ENCODE peak calls at places on chromosomes 12 and 14, in ten cellular contexts. W is hepatocyte, Z is endodermal cell, L is tibial artery, C is WTC11, B is nephron progenitor cell, G is cardiac fibroblast, O is testis, F is progenitor cell of endocrine pancreas, Q is upper lobe of right lung. J is an unnamed sample.

GRCh38 chr12:76505050-76505449 is 54.5 kb downstream of the OSBPL8 start:
- DNase-seq in W (no peak), Z (no peak), L (no peak), C (no peak), B (no peak), G (no peak), O (no peak), F (no peak), Q (no peak), J (no peak)

GRCh38 chr12:88420460-88420859 is 159.8 kb downstream of the KITLG start:
- DNase-seq in W (no peak), Z (no peak), L (no peak), C (no peak), B (no peak), G (peak; percentile 97), O (no peak), F (no peak), Q (no peak), J (no peak)

GRCh38 chr14:39368261-39368959 is 63.8 kb downstream of the FBXO33 start:
- DNase-seq in W (peak; percentile 76), Z (peak; percentile 91), L (peak; percentile 25), C (peak; percentile 75), B (peak; percentile 57), G (peak; percentile 85), O (peak; percentile 81), F (peak; percentile 22), Q (no peak), J (peak; percentile 53)

GRCh38 chr12:50088577-50089335 is 3.6 kb downstream of the SMARCD1 start:
- DNase-seq in W (peak; percentile 85), Z (peak; percentile 87), L (no peak), C (peak; percentile 57), B (peak; percentile 56), G (peak; percentile 66), O (peak; percentile 66), F (no peak), Q (no peak), J (peak; percentile 71)

GRCh38 chr14:61525293-61526011 is 169.9 kb upstream of the HIF1A start:
- DNase-seq in W (peak; percentile 58), Z (peak; percentile 15), L (peak; percentile 86), C (no peak), B (no peak), G (peak; percentile 94), O (peak; percentile 68), F (no peak), Q (peak; percentile 73), J (no peak)

GRCh38 chr14:75450381-75451276 is 22.8 kb downstream of the JDP2 start:
- DNase-seq in W (peak; percentile 70), Z (peak; percentile 51), L (no peak), C (no peak), B (no peak), G (no peak), O (no peak), F (no peak), Q (no peak), J (no peak)

GRCh38 chr14:105568859-105569766 is 42.7 kb downstream of the TMEM121 start:
- DNase-seq in W (no peak), Z (no peak), L (no peak), C (no peak), B (no peak), G (no peak), O (no peak), F (no peak), Q (no peak), J (no peak)

GRCh38 chr14:23550131-23550826 is 1.3 kb downstream of the ZFHX2 start:
- DNase-seq in W (no peak), Z (peak; percentile 55), L (no peak), C (no peak), B (no peak), G (no peak), O (no peak), F (no peak), Q (no peak), J (no peak)

DNA sequence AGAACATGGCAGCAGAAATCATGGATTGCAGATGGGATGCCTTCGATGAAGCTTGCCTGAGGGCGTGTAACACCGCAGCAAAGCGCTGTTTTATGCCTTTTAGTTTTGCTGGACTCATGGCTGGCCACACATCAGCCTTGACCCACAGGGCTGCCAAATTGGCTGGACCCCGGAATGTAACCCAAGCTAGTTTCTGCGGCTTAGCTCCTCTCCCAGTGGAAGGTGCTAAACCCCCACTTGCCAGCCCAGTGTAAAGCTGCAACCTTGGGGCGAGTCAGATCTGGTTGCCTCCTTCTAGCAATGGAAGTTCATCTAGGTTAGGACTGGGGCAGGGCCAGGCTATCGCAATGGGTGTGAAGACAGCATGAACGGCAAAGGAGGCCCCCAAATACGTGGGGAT is 38.3 kb downstream of the MEG3 start:
- DNase-seq in W (no peak), Z (no peak), L (no peak), C (no peak), B (no peak), G (no peak), O (no peak), F (no peak), Q (peak; percentile 42), J (no peak)
- TF ChIP-seq CTCF in W (no peak), Z (no peak), L (no peak), C (no peak), B (no peak), G (no peak), O (no peak), F (no peak), Q (no peak), J (no peak)

GRCh38 chr14:44370727-44371126 is 136.4 kb downstream of the FSCB start:
- DNase-seq in W (no peak), Z (no peak), L (no peak), C (no peak), B (no peak), G (no peak), O (no peak), F (no peak), Q (no peak), J (no peak)

GRCh38 chr14:44372807-44373497 is 134.1 kb downstream of the FSCB start:
- DNase-seq in W (no peak), Z (no peak), L (no peak), C (no peak), B (no peak), G (no peak), O (no peak), F (no peak), Q (no peak), J (no peak)

GRCh38 chr14:44374906-44375305 is 132.2 kb downstream of the FSCB start:
- DNase-seq in W (no peak), Z (no peak), L (no peak), C (no peak), B (no peak), G (no peak), O (no peak), F (no peak), Q (no peak), J (no peak)

GRCh38 chr14:44369401-44370123 is 137.5 kb downstream of the FSCB start:
- DNase-seq in W (no peak), Z (no peak), L (no peak), C (no peak), B (no peak), G (no peak), O (no peak), F (no peak), Q (no peak), J (no peak)
- TF ChIP-seq CTCF in W (peak; percentile 14), Z (peak; percentile 68), L (no peak), C (no peak), B (no peak), G (no peak), O (no peak), F (peak; percentile 10), Q (no peak), J (no peak)

GRCh38 chr14:101090976-101091375 is 187.5 kb upstream of the RTL1 start:
- DNase-seq in W (no peak), Z (no peak), L (no peak), C (no peak), B (no peak), G (no peak), O (no peak), F (no peak), Q (no peak), J (no peak)

GRCh38 chr14:101088714-101089113 is 185.2 kb upstream of the RTL1 start:
- DNase-seq in W (no peak), Z (no peak), L (no peak), C (no peak), B (no peak), G (no peak), O (no peak), F (no peak), Q (no peak), J (no peak)

GRCh38 chr14:101086926-101087325 is 183.4 kb upstream of the RTL1 start:
- DNase-seq in W (no peak), Z (no peak), L (peak; percentile 6), C (no peak), B (no peak), G (no peak), O (no peak), F (no peak), Q (peak; percentile 34), J (no peak)

GRCh38 chr14:101088395-101088667 is 184.8 kb upstream of the RTL1 start:
- DNase-seq in W (no peak), Z (peak; percentile 14), L (peak; percentile 7), C (no peak), B (no peak), G (no peak), O (peak; percentile 2), F (no peak), Q (no peak), J (no peak)

DNA sequence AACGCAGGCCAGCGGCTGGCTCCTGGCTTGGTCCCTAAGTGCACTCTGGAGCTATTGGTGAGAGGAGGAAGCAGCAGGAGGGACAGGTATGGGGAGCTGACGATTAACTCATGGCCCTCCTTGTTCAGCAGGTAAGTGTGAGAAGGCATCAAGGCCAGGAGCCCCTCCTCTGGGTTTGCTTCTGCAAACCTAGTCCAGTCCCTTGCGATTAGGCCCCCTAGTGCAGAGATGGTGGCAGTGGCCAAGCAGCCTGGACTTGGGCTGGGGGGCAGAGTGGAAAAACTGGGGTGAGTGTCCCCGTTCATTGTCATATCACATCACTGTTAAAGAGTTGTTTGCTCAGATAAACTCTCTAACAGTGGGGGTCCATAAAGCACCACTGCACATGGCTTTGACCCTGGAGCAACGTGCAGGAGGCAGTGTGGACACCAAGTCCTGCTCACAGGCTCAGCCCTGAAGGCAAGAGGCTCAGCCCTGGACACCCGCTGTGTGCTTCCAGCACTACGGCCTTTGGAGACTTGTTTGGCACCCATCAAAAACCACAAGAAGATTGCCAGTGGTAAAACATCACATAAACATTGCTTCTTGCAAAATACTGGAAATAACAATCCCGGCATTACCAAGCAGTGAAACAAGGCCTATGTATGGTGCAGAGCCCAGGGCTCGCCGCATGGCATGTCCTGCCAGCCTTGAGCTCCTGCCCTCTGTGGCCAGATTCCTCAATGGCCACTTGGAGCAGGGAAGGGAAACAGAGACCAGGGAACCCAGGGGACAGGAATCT is 184.3 kb upstream of the RTL1 start:
- DNase-seq in W (no peak), Z (no peak), L (peak; percentile 38), C (peak; percentile 14), B (no peak), G (no peak), O (peak; percentile 12), F (no peak), Q (peak; percentile 34), J (no peak)
- TF ChIP-seq CTCF in W (no peak), Z (peak; percentile 66), L (no peak), C (no peak), B (no peak), G (no peak), O (no peak), F (no peak), Q (no peak), J (no peak)

DNA sequence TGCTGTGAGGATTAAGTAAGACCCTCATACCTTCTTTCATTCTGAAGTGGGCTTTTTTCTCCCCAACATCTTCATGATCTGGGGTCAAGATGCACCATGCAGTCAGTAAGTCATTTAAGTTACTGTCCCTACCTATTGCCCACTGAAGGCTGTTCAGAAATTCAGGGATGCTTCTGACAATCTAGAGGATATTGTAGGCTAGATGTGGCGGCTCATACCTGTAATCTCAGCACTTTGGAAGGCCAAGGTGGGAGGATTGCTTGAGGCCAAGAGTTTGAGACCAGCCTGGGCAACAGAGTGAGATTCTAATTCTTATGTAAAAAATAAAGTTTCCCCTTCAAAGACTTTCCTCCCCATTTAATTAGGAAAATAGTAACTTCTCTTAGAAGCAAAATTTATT is 28.7 kb downstream of the PHETA1 start:
- DNase-seq in W (no peak), Z (no peak), L (no peak), C (no peak), B (no peak), G (no peak), O (no peak), F (no peak), Q (no peak), J (no peak)
- TF ChIP-seq CTCF in W (no peak), Z (no peak), L (no peak), C (no peak), B (no peak), G (no peak), O (no peak), F (no peak), Q (no peak), J (no peak)

J was measured in WERI-Rb-1.